ENCODE peak calls at places on chromosomes 13 and 19, in four cellular contexts. U is stimulated activated CD4-positive, alpha-beta T cell treated with anti-CD3 and anti-CD28 coated beads, Interleukin-1b, Interleukin-23, amount 100 ng/mL, for 24 hours; T is osteocyte; Y is BJ. O is an unnamed sample.

GRCh38 chr13:108223850-108224503 is 5.8 kb downstream of the ABHD13 start:
- DNase-seq in U (no peak), T (no peak), Y (no peak), O (no peak)

GRCh38 chr13:75258159-75258782 is 223.7 kb downstream of the TBC1D4 start:
- DNase-seq in U (no peak), T (no peak), Y (no peak), O (peak)

GRCh38 chr13:40317980-40318327 is 348.5 kb downstream of the FOXO1 start:
- DNase-seq in U (no peak), T (no peak), Y (no peak), O (no peak)

GRCh38 chr13:19860884-19861655 is 2.4 kb downstream of the ZMYM5 start:
- DNase-seq in U (no peak), T (no peak), Y (no peak), O (no peak)

GRCh38 chr13:114088234-114088633 is 44.2 kb downstream of the RASA3 start:
- DNase-seq in U (no peak), T (no peak), Y (no peak), O (no peak)

GRCh38 chr13:31878495-31878894 is 139.2 kb downstream of the RXFP2 start:
- DNase-seq in U (no peak), T (no peak), Y (no peak), O (no peak)

GRCh38 chr19:18427080-18427751 is 8.0 kb downstream of the SSBP4 start:
- DNase-seq in U (no peak), T (no peak), Y (no peak), O (no peak)

GRCh38 chr13:30978981-30979956 is 46.8 kb downstream of the TEX26 start:
- DNase-seq in U (peak), T (peak), Y (no peak), O (peak)

GRCh38 chr13:73697166-73697565 is 437.0 kb downstream of the KLF12 start:
- DNase-seq in U (no peak), T (no peak), Y (no peak), O (no peak)

GRCh38 chr13:44578064-44578394 is 1.9 kb upstream of the TSC22D1 start:
- DNase-seq in U (no peak), T (no peak), Y (no peak), O (peak)

O was measured in COR-L47.